ENCODE peak calls at places on chromosomes 7 and 10, in eight cellular contexts. U is GM03348, Z is T-cell, X is endothelial cell, R is GM23248, J is HEK293T, W is WERI-Rb-1, E is activated T-cell treated with anti-CD3 and anti-CD28 coated beads for 1 hour. V is an unnamed sample.

GRCh38 chr10:114708717-114709352 is 50.8 kb upstream of the ABLIM1 start:
- DNase-seq in E (no peak), R (peak; percentile 79), X (no peak), W (no peak), J (no peak), Z (no peak), U (peak; percentile 22), V (no peak)

GRCh38 chr7:131552053-131552452 is 4.4 kb downstream of the PODXL start:
- DNase-seq in J (no peak), E (no peak), W (no peak), R (no peak), U (no peak), Z (no peak), X (no peak), V (no peak)

GRCh38 chr10:62614389-62615157 is 189.9 kb upstream of the ADO start:
- DNase-seq in Z (no peak), E (no peak), X (no peak), U (peak; percentile 57), R (peak; percentile 91), W (no peak), J (no peak), V (no peak)

GRCh38 chr10:4033341-4033896 is 248.4 kb upstream of the KLF6 start:
- DNase-seq in E (no peak), U (no peak), X (no peak), W (no peak), J (no peak), Z (no peak), R (no peak), V (no peak)

GRCh38 chr7:150370612-150371071 is 2.0 kb downstream of the REPIN1 start:
- DNase-seq in Z (no peak), J (no peak), U (peak; percentile 44), W (no peak), E (no peak), X (no peak), R (peak; percentile 71), V (no peak)

GRCh38 chr7:128398016-128398840 is 11.6 kb downstream of the IMPDH1 start:
- DNase-seq in W (peak; percentile 72), Z (no peak), E (no peak), U (peak; percentile 82), J (peak; percentile 70), R (peak; percentile 61), X (peak; percentile 78), V (peak; percentile 48)

GRCh38 chr10:85311599-85312337 is 983.4 kb downstream of the CCSER2 start:
- DNase-seq in X (no peak), Z (no peak), J (no peak), U (no peak), R (no peak), E (no peak), W (no peak), V (no peak)

GRCh38 chr7:12729112-12729511 is 41.7 kb downstream of the ARL4A start:
- DNase-seq in E (no peak), W (no peak), U (peak; percentile 36), R (peak; percentile 57), J (peak; percentile 52), X (no peak), Z (no peak), V (no peak)

GRCh38 chr7:149028346-149029109 is at the start of gene PDIA4:
- DNase-seq in Z (peak; percentile 98), X (peak; percentile 99), U (peak; percentile 99), J (peak; percentile 100), W (peak; percentile 100), R (peak; percentile 99), E (peak; percentile 99), V (peak; percentile 95)

GRCh38 chr10:122120008-122120744 is 131.2 kb downstream of the TACC2 start:
- DNase-seq in J (no peak), W (no peak), R (no peak), Z (no peak), U (no peak), E (no peak), X (no peak), V (no peak)

GRCh38 chr10:17273403-17273802 is 45.4 kb downstream of the VIM start:
- DNase-seq in Z (no peak), R (peak; percentile 73), W (no peak), E (no peak), J (no peak), U (peak; percentile 15), X (no peak), V (no peak)

GRCh38 chr10:71084061-71084817 is 128.1 kb upstream of the UNC5B start:
- DNase-seq in U (no peak), J (no peak), R (no peak), Z (no peak), E (no peak), W (peak; percentile 24), X (no peak), V (no peak)

GRCh38 chr10:80186364-80187012 is 18.8 kb downstream of the ANXA11 start:
- DNase-seq in X (no peak), J (no peak), U (no peak), Z (no peak), E (no peak), W (no peak), R (peak; percentile 57), V (no peak)

GRCh38 chr10:74922921-74923320 is 96.5 kb downstream of the KAT6B start:
- DNase-seq in X (no peak), Z (no peak), W (no peak), R (peak; percentile 45), U (no peak), E (no peak), J (no peak), V (no peak)

GRCh38 chr10:32049113-32049512 is 7.1 kb downstream of the KIF5B start:
- DNase-seq in Z (no peak), U (peak; percentile 22), X (no peak), W (no peak), E (no peak), R (peak; percentile 65), J (no peak), V (no peak)

GRCh38 chr7:78368781-78369180 is 570.2 kb downstream of the PHTF2 start:
- DNase-seq in E (no peak), U (peak; percentile 15), Z (no peak), R (peak; percentile 23), J (no peak), X (no peak), W (no peak), V (no peak)

GRCh38 chr7:18003286-18003685 is 24.4 kb downstream of the PRPS1L1 start:
- DNase-seq in J (no peak), X (no peak), W (no peak), U (no peak), Z (no peak), E (no peak), R (no peak), V (no peak)

GRCh38 chr7:141073641-141074161 is at the start of gene TMEM178B:
- DNase-seq in U (peak; percentile 19), W (peak; percentile 16), Z (no peak), J (peak; percentile 60), R (peak; percentile 7), X (peak; percentile 26), E (no peak), V (no peak)

GRCh38 chr7:88337556-88337955 is 30.9 kb upstream of the STEAP4 start:
- DNase-seq in X (no peak), U (peak; percentile 19), E (no peak), J (no peak), W (no peak), Z (no peak), R (peak; percentile 63), V (no peak)

GRCh38 chr10:34933676-34934075 is 118.6 kb upstream of the PARD3 start:
- DNase-seq in X (no peak), J (no peak), E (no peak), U (no peak), R (no peak), W (no peak), Z (no peak), V (no peak)

GRCh38 chr10:103761075-103761920 is 94.1 kb downstream of the SH3PXD2A start:
- DNase-seq in W (peak; percentile 35), Z (no peak), U (no peak), X (no peak), E (no peak), J (no peak), R (no peak), V (no peak)

GRCh38 chr7:43766564-43766963 is 8.1 kb downstream of the BLVRA start:
- DNase-seq in E (no peak), R (no peak), W (no peak), U (no peak), Z (no peak), X (no peak), J (no peak), V (no peak)

GRCh38 chr10:92087750-92088395 is 164.3 kb downstream of the BTAF1 start:
- DNase-seq in J (peak; percentile 81), Z (peak; percentile 39), X (peak; percentile 71), W (peak; percentile 80), U (peak; percentile 76), R (peak; percentile 84), E (peak; percentile 22), V (peak; percentile 93)

GRCh38 chr7:36475371-36475770 is 85.7 kb downstream of the ANLN start:
- DNase-seq in X (no peak), Z (no peak), E (no peak), R (no peak), W (no peak), U (no peak), J (no peak), V (no peak)

GRCh38 chr7:53607961-53608360 is 572.5 kb downstream of the POM121L12 start:
- DNase-seq in J (no peak), W (no peak), X (no peak), E (no peak), R (no peak), Z (no peak), U (no peak), V (no peak)

GRCh38 chr7:157372300-157373232 is 35.8 kb downstream of the DNAJB6 start:
- DNase-seq in X (no peak), Z (no peak), E (no peak), R (no peak), U (no peak), J (no peak), W (no peak), V (no peak)

GRCh38 chr10:72605137-72605536 is 20.7 kb downstream of the MICU1 start:
- DNase-seq in J (no peak), U (no peak), Z (no peak), E (no peak), X (no peak), R (no peak), W (no peak), V (no peak)

GRCh38 chr7:156881676-156882075 is 11.3 kb downstream of the LMBR1 start:
- DNase-seq in R (no peak), U (no peak), W (no peak), J (no peak), Z (no peak), X (no peak), E (no peak), V (no peak)

GRCh38 chr10:99784025-99784730 is 1.7 kb downstream of the ABCC2 start:
- DNase-seq in Z (no peak), X (no peak), R (peak; percentile 91), J (no peak), U (peak; percentile 59), W (no peak), E (no peak), V (no peak)

GRCh38 chr10:112721080-112721698 is 228.9 kb upstream of the TCF7L2 start:
- DNase-seq in Z (no peak), E (no peak), U (peak; percentile 74), W (no peak), R (peak; percentile 71), J (peak; percentile 66), X (peak; percentile 30), V (peak; percentile 63)

GRCh38 chr7:815284-816216 is 16.7 kb upstream of the SUN1 start:
- DNase-seq in J (peak; percentile 62), X (peak; percentile 78), W (peak; percentile 72), R (peak; percentile 40), Z (no peak), U (no peak), E (no peak), V (peak; percentile 45)

GRCh38 chr7:6618621-6619020 is 3.2 kb downstream of the ZNF853 start:
- DNase-seq in R (peak; percentile 58), U (no peak), J (no peak), W (no peak), X (no peak), E (no peak), Z (no peak), V (no peak)

GRCh38 chr7:75614390-75614789 is 122.3 kb downstream of the SPDYE5 start:
- DNase-seq in X (no peak), R (no peak), W (no peak), Z (no peak), E (no peak), U (no peak), J (no peak), V (no peak)

V was measured in T47D.